ENCODE peak calls at places on chromosomes 13 and 19, in ten cellular contexts. G is neural crest cell; M is NCI-H2081; V is stimulated activated CD8-positive, alpha-beta memory T cell treated with anti-CD3 and anti-CD28 coated beads, Interleukin-7, amount 100 ng/mL, for 1 hour; T is stimulated activated CD4-positive, alpha-beta T cell treated with anti-CD3 and anti-CD28 coated beads, Interleukin-2, amount 100 ng/mL, for 24 hours; O is Calu3; B is erythroblast; R is DMS 273 treated with DMSO at 0.1 percent for 48 hours; Q is CD8-positive, alpha-beta memory T cell; U is fibroblast of lung. P is an unnamed sample.

GRCh38 chr13:108895220-108895704 is 265.9 kb downstream of the MYO16 start:
- DNase-seq in G (no peak), M (peak; percentile 62), V (no peak), T (no peak), O (peak; percentile 12), B (peak; percentile 50), R (no peak), Q (no peak), U (peak; percentile 59), P (no peak)

GRCh38 chr13:24680258-24680920 is at the start of gene ATP12A:
- DNase-seq in G (no peak), M (no peak), V (no peak), T (peak; percentile 50), O (peak; percentile 43), B (no peak), R (no peak), Q (peak; percentile 6), U (no peak), P (peak; percentile 6)

GRCh38 chr13:112867301-112867711 is 101.7 kb upstream of the MCF2L start:
- DNase-seq in G (no peak), M (no peak), V (no peak), T (no peak), O (no peak), B (no peak), R (no peak), Q (no peak), U (no peak), P (no peak)

GRCh38 chr13:98092888-98093287 is 50.0 kb upstream of the FARP1 start:
- DNase-seq in G (no peak), M (no peak), V (no peak), T (no peak), O (no peak), B (no peak), R (no peak), Q (no peak), U (no peak), P (no peak)

GRCh38 chr13:40254394-40254793 is 412.0 kb downstream of the FOXO1 start:
- DNase-seq in G (no peak), M (no peak), V (no peak), T (no peak), O (no peak), B (no peak), R (no peak), Q (no peak), U (no peak), P (no peak)

GRCh38 chr13:43684947-43685725 is 101.6 kb downstream of the ENOX1 start:
- DNase-seq in G (no peak), M (no peak), V (no peak), T (no peak), O (no peak), B (no peak), R (no peak), Q (no peak), U (no peak), P (no peak)

GRCh38 chr13:50805805-50806204 is 37.7 kb downstream of the DLEU7 start:
- DNase-seq in G (no peak), M (no peak), V (no peak), T (no peak), O (no peak), B (no peak), R (no peak), Q (no peak), U (peak; percentile 12), P (no peak)

GRCh38 chr13:52374389-52374788 is 31.6 kb downstream of the THSD1 start:
- DNase-seq in G (no peak), M (no peak), V (no peak), T (no peak), O (no peak), B (no peak), R (no peak), Q (no peak), U (no peak), P (no peak)

GRCh38 chr13:97005631-97006262 is 11.5 kb upstream of the OXGR1 start:
- DNase-seq in G (no peak), M (no peak), V (no peak), T (no peak), O (no peak), B (no peak), R (no peak), Q (no peak), U (peak; percentile 63), P (no peak)

GRCh38 chr13:18949970-18950369 is 231.7 kb downstream of the TUBA3C start:
- DNase-seq in G (no peak), M (no peak), V (no peak), T (no peak), O (no peak), B (no peak), R (no peak), Q (no peak), U (no peak), P (no peak)

GRCh38 chr13:114249062-114249461 is 14.4 kb downstream of the CDC16 start:
- DNase-seq in G (no peak), M (peak; percentile 12), V (no peak), T (no peak), O (no peak), B (no peak), R (no peak), Q (no peak), U (no peak), P (no peak)

GRCh38 chr19:42252365-42253244 is 2.3 kb downstream of the ERF start:
- DNase-seq in G (peak; percentile 33), M (no peak), V (no peak), T (no peak), O (peak; percentile 48), B (peak; percentile 54), R (no peak), Q (no peak), U (peak; percentile 47), P (no peak)

GRCh38 chr13:40063743-40064142 is 408.3 kb downstream of the COG6 start:
- DNase-seq in G (no peak), M (no peak), V (no peak), T (no peak), O (peak; percentile 4), B (no peak), R (no peak), Q (no peak), U (no peak), P (no peak)

GRCh38 chr13:114118763-114119123 is 13.7 kb downstream of the RASA3 start:
- DNase-seq in G (no peak), M (no peak), V (no peak), T (no peak), O (peak; percentile 6), B (no peak), R (no peak), Q (no peak), U (peak; percentile 66), P (no peak)

GRCh38 chr19:46886546-46887239 is 25.9 kb downstream of the ARHGAP35 start:
- DNase-seq in G (no peak), M (no peak), V (no peak), T (no peak), O (no peak), B (no peak), R (no peak), Q (no peak), U (no peak), P (no peak)

GRCh38 chr19:48029431-48029830 is 14.4 kb downstream of the CABP5 start:
- DNase-seq in G (no peak), M (no peak), V (no peak), T (no peak), O (no peak), B (no peak), R (no peak), Q (no peak), U (no peak), P (no peak)

GRCh38 chr13:23159205-23159586 is 21.6 kb upstream of the SGCG start:
- DNase-seq in G (peak; percentile 69), M (no peak), V (no peak), T (peak; percentile 52), O (peak; percentile 30), B (peak; percentile 59), R (no peak), Q (no peak), U (peak; percentile 69), P (no peak)

GRCh38 chr13:74555291-74556001 is 421.2 kb upstream of the KLF12 start:
- DNase-seq in G (no peak), M (no peak), V (no peak), T (no peak), O (no peak), B (no peak), R (no peak), Q (no peak), U (no peak), P (no peak)

GRCh38 chr13:112954488-112955270 is 14.3 kb upstream of the MCF2L start:
- DNase-seq in G (no peak), M (peak; percentile 14), V (no peak), T (no peak), O (no peak), B (no peak), R (no peak), Q (no peak), U (no peak), P (no peak)

GRCh38 chr13:19587635-19588300 is 26.4 kb upstream of the TPTE2 start:
- DNase-seq in G (no peak), M (no peak), V (no peak), T (no peak), O (peak; percentile 44), B (peak; percentile 59), R (no peak), Q (no peak), U (peak; percentile 58), P (no peak)

GRCh38 chr19:35347171-35347929 is at the start of gene FFAR1:
- DNase-seq in G (no peak), M (no peak), V (no peak), T (peak; percentile 58), O (no peak), B (no peak), R (no peak), Q (no peak), U (no peak), P (peak; percentile 53)

GRCh38 chr13:79673310-79673992 is 192.5 kb downstream of the NDFIP2 start:
- DNase-seq in G (no peak), M (no peak), V (no peak), T (no peak), O (no peak), B (no peak), R (no peak), Q (no peak), U (no peak), P (no peak)

GRCh38 chr19:10831980-10832658 is 3.9 kb downstream of the TMED1 start:
- DNase-seq in G (no peak), M (no peak), V (no peak), T (no peak), O (no peak), B (no peak), R (no peak), Q (no peak), U (no peak), P (no peak)

GRCh38 chr19:29367701-29368306 is 154.9 kb upstream of the UQCRFS1 start:
- DNase-seq in G (no peak), M (no peak), V (no peak), T (no peak), O (no peak), B (no peak), R (no peak), Q (no peak), U (no peak), P (no peak)

GRCh38 chr13:77310579-77311279 is 16.2 kb downstream of the MYCBP2 start:
- DNase-seq in G (no peak), M (no peak), V (no peak), T (no peak), O (no peak), B (no peak), R (no peak), Q (no peak), U (peak; percentile 8), P (no peak)

GRCh38 chr13:46894534-46894906 is 2.3 kb downstream of the HTR2A start:
- DNase-seq in G (no peak), M (no peak), V (no peak), T (no peak), O (no peak), B (no peak), R (no peak), Q (no peak), U (no peak), P (no peak)

GRCh38 chr13:43054803-43055802 is 31.7 kb downstream of the DNAJC15 start:
- DNase-seq in G (no peak), M (no peak), V (no peak), T (no peak), O (peak; percentile 16), B (peak; percentile 17), R (no peak), Q (no peak), U (peak; percentile 84), P (no peak)

GRCh38 chr13:113192902-113193301 is 15.6 kb downstream of the PCID2 start:
- DNase-seq in G (no peak), M (no peak), V (no peak), T (no peak), O (no peak), B (peak; percentile 41), R (no peak), Q (no peak), U (peak; percentile 85), P (no peak)

P was measured in T-helper 22 cell.